ENCODE peak calls at places on chromosome 11, in eight cellular contexts. P is astrocyte of the cerebellum, R is kidney, K is HepG2, H is PC-3, B is OCI-LY7, S is endothelial cell, O is mammary epithelial cell. Q is an unnamed sample.

GRCh38 chr11:9525116-9525515 is 48.4 kb upstream of the WEE1 start:
- DNase-seq in P (no peak), R (no peak), K (no peak), H (no peak), B (no peak), S (no peak), O (no peak), Q (no peak)

GRCh38 chr11:69384548-69385465 is 90.9 kb downstream of the MYEOV start:
- DNase-seq in P (no peak), R (peak), K (no peak), H (no peak), B (no peak), S (no peak), O (no peak), Q (no peak)

GRCh38 chr11:2186669-2187266 is 15.2 kb upstream of the TH start:
- DNase-seq in P (no peak), R (no peak), K (peak), H (peak), B (peak), S (peak), O (no peak), Q (peak)

GRCh38 chr11:2770556-2771301 is 70.9 kb upstream of the KCNQ1OT1 start:
- DNase-seq in P (no peak), R (no peak), K (no peak), H (no peak), B (no peak), S (peak), O (no peak), Q (no peak)

GRCh38 chr11:75160328-75160757 is 9.4 kb downstream of the SLCO2B1 start:
- DNase-seq in P (no peak), R (peak), K (no peak), H (no peak), B (no peak), S (no peak), O (no peak), Q (no peak)

GRCh38 chr11:108497317-108498045 is 703 bp downstream of the POGLUT3 start:
- DNase-seq in P (peak), R (peak), K (peak), H (peak), B (no peak), S (peak), O (peak), Q (peak)

GRCh38 chr11:72026029-72026428 is 27.3 kb downstream of the IL18BP start:
- DNase-seq in P (no peak), R (no peak), K (no peak), H (no peak), B (no peak), S (no peak), O (no peak), Q (no peak)

GRCh38 chr11:64556721-64557250 is 34.2 kb upstream of the SLC22A12 start:
- DNase-seq in P (no peak), R (peak), K (no peak), H (no peak), B (no peak), S (no peak), O (no peak), Q (no peak)

GRCh38 chr11:93765551-93765950 is 18.5 kb upstream of the MED17 start:
- DNase-seq in P (no peak), R (no peak), K (no peak), H (no peak), B (no peak), S (no peak), O (no peak), Q (no peak)

GRCh38 chr11:82831364-82831763 is 68.9 kb downstream of the PRCP start:
- DNase-seq in P (no peak), R (no peak), K (peak), H (no peak), B (no peak), S (no peak), O (no peak), Q (no peak)

GRCh38 chr11:69317401-69318092 is 23.6 kb downstream of the MYEOV start:
- DNase-seq in P (peak), R (no peak), K (no peak), H (no peak), B (no peak), S (no peak), O (no peak), Q (no peak)

GRCh38 chr11:2691991-2692841 is 7.6 kb downstream of the KCNQ1OT1 start:
- DNase-seq in P (no peak), R (peak), K (peak), H (peak), B (peak), S (no peak), O (no peak), Q (no peak)

GRCh38 chr11:121741954-121742361 is 289.2 kb upstream of the SORL1-AS1 start:
- DNase-seq in P (no peak), R (peak), K (no peak), H (no peak), B (no peak), S (no peak), O (no peak), Q (no peak)

DNA sequence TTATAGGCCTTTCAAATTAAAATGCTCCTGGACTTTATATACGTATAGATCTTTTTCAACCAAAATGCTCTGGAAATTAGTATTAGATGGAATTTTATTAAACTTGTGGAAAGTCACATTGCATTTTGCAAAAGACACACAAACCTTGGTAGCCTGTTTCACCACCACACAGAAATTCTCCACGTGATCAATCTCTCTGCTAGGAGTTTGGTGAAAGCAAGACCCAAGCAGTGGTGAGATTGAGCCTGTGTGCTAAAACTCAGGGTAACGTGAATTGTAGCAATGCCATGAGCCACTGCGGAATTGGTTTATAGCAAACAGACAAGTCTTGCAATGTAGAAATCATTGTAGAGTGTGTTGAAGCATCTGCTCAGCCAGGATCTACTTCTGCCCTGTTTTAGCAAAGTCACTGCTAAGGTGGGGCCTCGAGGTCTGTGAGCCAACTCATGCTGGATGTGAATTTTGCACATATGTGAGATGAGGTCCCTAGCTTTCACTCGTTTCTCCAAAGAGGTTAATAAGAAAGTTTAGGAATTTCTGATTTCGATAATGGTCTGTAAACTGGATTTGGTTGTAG is 184.8 kb downstream of the DBX1 start:
- DNase-seq in P (no peak), R (no peak), K (no peak), H (no peak), B (no peak), S (no peak), O (no peak), Q (no peak)
- TF ChIP-seq CTCF in P (no peak), R (no peak), K (no peak), H (no peak), B (no peak), S (no peak), O (no peak), Q (no peak)

DNA sequence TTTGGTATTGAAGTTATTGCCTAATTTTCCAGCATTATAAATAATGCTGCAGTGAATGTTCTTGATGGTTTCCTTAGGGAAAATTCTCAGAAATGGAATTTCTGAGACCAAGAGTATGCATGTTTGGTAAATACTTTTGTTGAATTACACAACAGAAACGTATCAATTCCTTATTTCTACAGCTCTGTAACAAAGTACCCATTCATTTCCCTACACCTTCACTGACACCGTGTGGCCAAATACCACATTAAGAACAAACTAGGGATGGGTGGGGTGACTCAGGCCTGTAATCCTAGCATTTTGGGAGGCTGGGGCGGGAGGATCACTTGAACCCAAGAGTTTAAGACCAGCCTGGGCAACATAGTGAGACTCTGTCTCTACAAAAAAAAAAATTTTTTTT is 21.8 kb downstream of the MCAM start:
- DNase-seq in P (no peak), R (no peak), K (no peak), H (peak), B (peak), S (no peak), O (peak), Q (no peak)
- TF ChIP-seq CTCF in P (no peak), R (no peak), K (peak), H (peak), B (peak), S (no peak), O (peak), Q (no peak)

GRCh38 chr11:125267548-125267947 is 103.0 kb downstream of the PKNOX2 start:
- DNase-seq in P (no peak), R (no peak), K (no peak), H (no peak), B (no peak), S (no peak), O (no peak), Q (no peak)
- TF ChIP-seq CTCF in P (no peak), R (no peak), K (no peak), H (no peak), B (no peak), S (no peak), O (no peak), Q (no peak)

GRCh38 chr11:34468209-34468841 is 29.6 kb downstream of the CAT start:
- DNase-seq in P (no peak), R (no peak), K (peak), H (peak), B (peak), S (peak), O (peak), Q (no peak)
- TF ChIP-seq CTCF in P (peak), R (peak), K (peak), H (peak), B (peak), S (no peak), O (peak), Q (peak)

GRCh38 chr11:19905280-19905853 is 192.7 kb downstream of the NAV2 start:
- DNase-seq in P (no peak), R (no peak), K (peak), H (peak), B (peak), S (no peak), O (no peak), Q (no peak)
- TF ChIP-seq CTCF in P (peak), R (peak), K (peak), H (peak), B (peak), S (peak), O (peak), Q (peak)